ENCODE peak calls at places on chromosomes 2 and 18, in nine cellular contexts. X is coronary artery; P is kidney; Z is A673; G is astrocyte; B is IMR-90; L is transverse colon; O is CD8-positive, alpha-beta T cell; T is heart right ventricle. U is an unnamed sample.

GRCh38 chr2:72924353-72925240 is 7.3 kb downstream of the EMX1 start:
- DNase-seq in T (no peak), O (no peak), L (no peak), Z (no peak), X (peak; percentile 63), P (no peak), G (no peak), B (no peak), U (peak; percentile 72)

GRCh38 chr2:45494275-45494977 is 116.6 kb downstream of the SRBD1 start:
- DNase-seq in O (no peak), Z (peak; percentile 68), B (peak; percentile 79), L (no peak), T (no peak), X (no peak), P (no peak), G (peak; percentile 41), U (no peak)

GRCh38 chr2:101435011-101435862 is 39.7 kb downstream of the RFX8 start:
- DNase-seq in P (no peak), B (peak; percentile 41), G (peak; percentile 69), Z (no peak), T (peak; percentile 31), L (no peak), X (no peak), O (no peak), U (no peak)

GRCh38 chr2:173884403-173884802 is 80.8 kb downstream of the SP3 start:
- DNase-seq in X (no peak), B (peak; percentile 32), G (peak; percentile 12), Z (peak; percentile 39), T (peak; percentile 48), P (no peak), O (no peak), L (peak; percentile 54), U (peak; percentile 68)

GRCh38 chr2:240450532-240451107 is 15.2 kb downstream of the GPC1 start:
- DNase-seq in P (peak; percentile 58), T (peak; percentile 5), Z (no peak), B (no peak), L (no peak), X (no peak), G (no peak), O (no peak), U (no peak)

GRCh38 chr2:28025116-28025515 is 134.6 kb downstream of the BABAM2 start:
- DNase-seq in P (no peak), T (no peak), L (no peak), X (no peak), Z (no peak), O (no peak), B (peak; percentile 24), G (peak; percentile 54), U (no peak)

GRCh38 chr2:170817247-170817998 is 736 bp downstream of the GAD1 start:
- DNase-seq in T (no peak), P (no peak), G (peak; percentile 29), O (no peak), B (peak; percentile 5), X (no peak), Z (peak; percentile 43), L (no peak), U (no peak)

GRCh38 chr2:45851576-45852304 is 200.3 kb downstream of the PRKCE start:
- DNase-seq in Z (no peak), B (peak; percentile 74), T (no peak), L (no peak), X (no peak), O (no peak), G (peak; percentile 79), P (no peak), U (no peak)

GRCh38 chr2:200847939-200848338 is 16.5 kb downstream of the CLK1 start:
- DNase-seq in T (no peak), X (no peak), B (no peak), O (no peak), Z (no peak), G (no peak), P (no peak), L (no peak), U (no peak)

GRCh38 chr2:119431155-119431975 is at the start of gene TMEM37:
- DNase-seq in Z (peak; percentile 95), X (no peak), O (no peak), B (peak; percentile 15), L (peak; percentile 84), P (peak; percentile 95), T (peak; percentile 76), G (peak; percentile 47), U (peak; percentile 91)

GRCh38 chr2:233414777-233415570 is 60.7 kb downstream of the DGKD start:
- DNase-seq in X (no peak), L (no peak), P (no peak), Z (no peak), B (peak; percentile 60), O (no peak), G (peak; percentile 70), T (no peak), U (peak; percentile 87)

GRCh38 chr18:77984178-77984577 is 734.5 kb downstream of the GALR1 start:
- DNase-seq in Z (no peak), X (no peak), B (no peak), L (no peak), P (no peak), T (no peak), O (no peak), G (no peak), U (no peak)

GRCh38 chr2:7767902-7768301 is 850.7 kb downstream of the RNF144A start:
- DNase-seq in T (no peak), Z (no peak), G (no peak), B (no peak), P (no peak), X (no peak), L (no peak), O (no peak), U (no peak)

GRCh38 chr18:48608581-48608980 is 69.8 kb downstream of the CTIF start:
- DNase-seq in P (peak; percentile 17), B (no peak), X (no peak), L (no peak), G (no peak), T (no peak), O (no peak), Z (no peak), U (no peak)

GRCh38 chr2:179981085-179981484 is 26.0 kb downstream of the CWC22 start:
- DNase-seq in X (no peak), P (no peak), G (peak; percentile 62), B (peak; percentile 72), O (no peak), Z (peak; percentile 9), L (no peak), T (no peak), U (no peak)

GRCh38 chr2:234491897-234492296 is 5.0 kb downstream of the ARL4C start:
- DNase-seq in L (no peak), B (no peak), O (no peak), P (no peak), Z (no peak), X (no peak), T (no peak), G (no peak), U (no peak)

GRCh38 chr2:85811850-85812735 is 58.3 kb downstream of the ATOH8 start:
- DNase-seq in O (no peak), P (peak; percentile 65), X (peak; percentile 67), Z (no peak), T (no peak), B (no peak), L (no peak), G (no peak), U (no peak)

GRCh38 chr18:44945847-44946490 is 265.3 kb downstream of the SETBP1 start:
- DNase-seq in O (no peak), L (no peak), B (no peak), X (no peak), Z (no peak), G (no peak), T (no peak), P (no peak), U (no peak)

DNA sequence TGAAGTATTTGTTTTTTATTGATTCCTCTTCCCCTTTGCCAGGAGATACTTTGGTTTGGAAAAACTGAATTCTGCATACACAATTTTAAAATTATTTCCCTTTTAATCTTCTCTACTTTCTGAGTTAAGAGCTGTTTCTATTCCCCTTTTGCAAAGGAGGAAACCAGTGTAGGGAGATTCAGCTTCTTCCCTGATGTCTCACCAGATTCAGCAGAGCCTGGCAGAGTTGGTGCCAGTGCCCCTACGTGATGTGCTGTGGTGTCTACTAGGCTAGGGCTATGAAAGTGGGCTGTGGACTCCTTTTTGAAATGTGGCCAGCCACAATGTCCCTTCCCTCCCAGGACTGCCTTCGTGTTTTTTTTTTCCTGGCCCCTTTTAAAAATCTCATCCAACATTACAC is 2.5 kb downstream of the RPE start:
- DNase-seq in O (no peak), G (no peak), Z (no peak), X (no peak), B (no peak), T (no peak), L (no peak), P (no peak), U (no peak)
- H3K4me3 ChIP-seq in O (no peak overlapping the region), G (no peak overlapping the region), Z (no peak overlapping the region), X (no peak overlapping the region), B (no peak overlapping the region), T (no peak overlapping the region), L (no peak overlapping the region), P (no peak overlapping the region), U (no peak overlapping the region)

DNA sequence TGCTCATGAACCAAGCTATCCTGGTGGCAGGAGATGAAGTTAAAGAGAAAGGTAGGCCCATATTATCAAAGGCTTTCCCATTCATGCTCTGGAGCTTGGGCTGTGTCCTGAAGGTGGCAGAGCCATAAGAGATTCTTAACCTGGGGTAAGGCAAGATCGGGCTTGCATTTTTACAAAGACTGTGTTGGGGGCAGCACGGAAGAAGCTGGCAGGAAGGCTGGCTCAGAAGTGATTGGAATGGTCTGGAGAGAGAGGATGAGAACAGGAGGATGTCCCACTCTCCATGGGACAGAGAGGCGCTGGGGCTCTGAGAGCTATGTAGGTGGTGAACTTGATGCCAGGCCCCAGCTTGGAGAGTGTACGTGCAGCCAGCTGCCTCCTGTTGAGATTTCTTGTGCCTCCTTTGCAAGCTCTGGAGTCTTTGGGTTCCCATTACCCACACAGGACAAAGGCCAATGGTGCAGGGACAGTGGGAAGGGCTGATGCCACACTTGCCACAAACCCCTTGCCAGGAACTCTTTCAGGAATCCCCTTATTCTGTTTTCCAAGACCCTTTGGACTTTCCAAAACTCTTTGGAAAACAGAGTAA is 40.6 kb upstream of the FZD5 start:
- DNase-seq in O (no peak), P (no peak), G (no peak), B (no peak), T (no peak), L (no peak), Z (no peak), X (no peak), U (no peak)
- H3K27ac ChIP-seq in O (no peak overlapping the region), P (peak overlapping the region; percentile 69), G (no peak overlapping the region), B (no peak overlapping the region), T (no peak overlapping the region), L (peak overlapping the region; percentile 71), Z (no peak overlapping the region), X (no peak overlapping the region), U (no peak overlapping the region)

DNA sequence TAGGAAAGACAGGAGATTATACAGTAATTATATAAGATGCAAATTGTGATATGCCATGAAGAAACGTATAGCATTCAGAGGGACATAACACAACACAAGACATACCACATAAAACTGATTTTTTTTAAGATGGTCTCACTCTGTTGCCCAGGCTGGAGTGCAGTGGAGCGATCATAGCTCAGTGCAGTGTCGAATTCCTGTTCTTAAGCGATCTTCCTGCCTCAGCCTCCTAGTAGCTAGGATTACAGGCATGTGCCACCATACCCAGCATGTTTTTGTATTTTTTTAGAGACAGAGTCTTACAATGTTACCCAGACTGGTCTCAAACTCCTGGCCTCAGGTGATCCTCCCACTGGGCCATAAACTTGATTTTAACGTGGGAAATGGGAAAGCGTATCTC is 2.6 kb downstream of the TSGA10 start:
- DNase-seq in B (no peak), T (no peak), Z (no peak), L (no peak), O (no peak), P (no peak), G (no peak), X (no peak), U (no peak)
- H3K4me3 ChIP-seq in B (no peak overlapping the region), T (no peak overlapping the region), Z (no peak overlapping the region), L (no peak overlapping the region), O (no peak overlapping the region), P (no peak overlapping the region), G (no peak overlapping the region), X (no peak overlapping the region), U (no peak overlapping the region)

GRCh38 chr2:235493402-235493774 is 455 bp upstream of the AGAP1 start:
- DNase-seq in L (no peak), T (no peak), X (peak; percentile 83), P (no peak), O (no peak), Z (no peak), B (peak; percentile 35), G (peak; percentile 31), U (no peak)
- H3K27ac ChIP-seq in L (peak overlapping the region; percentile 90), T (peak overlapping the region; percentile 44), X (peak overlapping the region; percentile 70), P (peak overlapping the region; percentile 67), O (no peak overlapping the region), Z (peak overlapping the region; percentile 73), B (peak overlapping the region; percentile 43), G (no peak overlapping the region), U (no peak overlapping the region)